ENCODE peak calls at places on chromosomes 16 and 17, in five cellular contexts. One of them, this sample, is unnamed.

GRCh38 chr16:82033006-82033405 is 2.0 kb upstream of the HSD17B2 start:
- DNase-seq in stomach: peak
- DNase-seq in tibial artery: no peak
- DNase-seq in HFF-Myc: no peak
- DNase-seq in DND-41: no peak
- DNase-seq in this sample: no peak

GRCh38 chr16:68737046-68737729 is at the start of gene CDH1:
- DNase-seq in HFF-Myc: no peak
- DNase-seq in stomach: peak
- DNase-seq in DND-41: no peak
- DNase-seq in tibial artery: no peak
- DNase-seq in this sample: no peak

GRCh38 chr16:84466692-84467091 is 37.8 kb downstream of the MEAK7 start:
- DNase-seq in tibial artery: no peak
- DNase-seq in stomach: no peak
- DNase-seq in DND-41: no peak
- DNase-seq in HFF-Myc: no peak
- DNase-seq in this sample: no peak

GRCh38 chr17:70181376-70181775 is 12.0 kb downstream of the KCNJ2 start:
- DNase-seq in HFF-Myc: no peak
- DNase-seq in stomach: no peak
- DNase-seq in DND-41: no peak
- DNase-seq in tibial artery: no peak
- DNase-seq in this sample: no peak

GRCh38 chr16:14111713-14112538 is 40.8 kb downstream of the MRTFB start:
- DNase-seq in tibial artery: no peak
- DNase-seq in stomach: peak
- DNase-seq in DND-41: peak
- DNase-seq in HFF-Myc: no peak
- DNase-seq in this sample: no peak

GRCh38 chr17:34236341-34236892 is 18.7 kb upstream of the CCL2 start:
- DNase-seq in HFF-Myc: no peak
- DNase-seq in stomach: no peak
- DNase-seq in DND-41: no peak
- DNase-seq in tibial artery: no peak
- DNase-seq in this sample: no peak

GRCh38 chr16:84520778-84521770 is 16.6 kb upstream of the MEAK7 start:
- DNase-seq in HFF-Myc: no peak
- DNase-seq in tibial artery: no peak
- DNase-seq in stomach: no peak
- DNase-seq in DND-41: no peak
- DNase-seq in this sample: no peak

GRCh38 chr16:3017806-3018506 is at the start of gene CLDN6:
- DNase-seq in tibial artery: no peak
- DNase-seq in stomach: no peak
- DNase-seq in HFF-Myc: no peak
- DNase-seq in DND-41: peak
- DNase-seq in this sample: no peak

GRCh38 chr17:48027322-48027981 is 10.1 kb downstream of the COPZ2 start:
- DNase-seq in HFF-Myc: no peak
- DNase-seq in tibial artery: no peak
- DNase-seq in stomach: no peak
- DNase-seq in DND-41: no peak
- DNase-seq in this sample: no peak

GRCh38 chr17:34300652-34301390 is 15.3 kb downstream of the CCL11 start:
- DNase-seq in DND-41: no peak
- DNase-seq in stomach: no peak
- DNase-seq in HFF-Myc: no peak
- DNase-seq in tibial artery: no peak
- DNase-seq in this sample: peak

GRCh38 chr16:68234188-68235104 is 1.5 kb downstream of the ESRP2 start:
- DNase-seq in HFF-Myc: peak
- DNase-seq in tibial artery: peak
- DNase-seq in stomach: peak
- DNase-seq in DND-41: no peak
- DNase-seq in this sample: no peak

GRCh38 chr16:29306201-29306600 is 100.3 kb downstream of the NPIPB11 start:
- DNase-seq in tibial artery: peak
- DNase-seq in DND-41: no peak
- DNase-seq in stomach: no peak
- DNase-seq in HFF-Myc: no peak
- DNase-seq in this sample: no peak

GRCh38 chr16:65254144-65254543 is 132.3 kb upstream of the CDH11 start:
- DNase-seq in tibial artery: no peak
- DNase-seq in DND-41: no peak
- DNase-seq in stomach: no peak
- DNase-seq in HFF-Myc: peak
- DNase-seq in this sample: no peak

GRCh38 chr17:28865946-28866752 is 11.3 kb downstream of the ERAL1 start:
- DNase-seq in HFF-Myc: no peak
- DNase-seq in tibial artery: no peak
- DNase-seq in stomach: no peak
- DNase-seq in DND-41: no peak
- DNase-seq in this sample: no peak

GRCh38 chr16:13077816-13078215 is 176.4 kb downstream of the SHISA9 start:
- DNase-seq in DND-41: no peak
- DNase-seq in stomach: no peak
- DNase-seq in tibial artery: no peak
- DNase-seq in HFF-Myc: no peak
- DNase-seq in this sample: no peak

GRCh38 chr17:48483471-48484131 is 47.2 kb downstream of the HOXB1 start:
- DNase-seq in tibial artery: no peak
- DNase-seq in HFF-Myc: peak
- DNase-seq in DND-41: peak
- DNase-seq in stomach: no peak
- DNase-seq in this sample: peak

GRCh38 chr16:203246-203645 is 23.0 kb downstream of the HBQ1 start:
- DNase-seq in tibial artery: no peak
- DNase-seq in stomach: no peak
- DNase-seq in HFF-Myc: no peak
- DNase-seq in DND-41: no peak
- DNase-seq in this sample: no peak

GRCh38 chr17:16922386-16923096 is 49.4 kb downstream of the TNFRSF13B start:
- DNase-seq in HFF-Myc: no peak
- DNase-seq in DND-41: no peak
- DNase-seq in stomach: no peak
- DNase-seq in tibial artery: no peak
- DNase-seq in this sample: no peak

GRCh38 chr16:2962334-2963073 is 1.6 kb upstream of the KREMEN2 start:
- DNase-seq in DND-41: no peak
- DNase-seq in stomach: no peak
- DNase-seq in tibial artery: no peak
- DNase-seq in HFF-Myc: no peak
- DNase-seq in this sample: no peak

GRCh38 chr16:1430759-1431496 is at the start of gene PERCC1:
- DNase-seq in HFF-Myc: no peak
- DNase-seq in tibial artery: no peak
- DNase-seq in stomach: peak
- DNase-seq in DND-41: no peak
- DNase-seq in this sample: no peak

GRCh38 chr17:73645050-73645871 is 1.0 kb upstream of the SDK2 start:
- DNase-seq in HFF-Myc: no peak
- DNase-seq in tibial artery: no peak
- DNase-seq in stomach: peak
- DNase-seq in DND-41: peak
- DNase-seq in this sample: no peak

GRCh38 chr16:50024684-50025543 is at the start of gene CNEP1R1:
- DNase-seq in tibial artery: peak
- DNase-seq in DND-41: peak
- DNase-seq in stomach: peak
- DNase-seq in HFF-Myc: peak
- DNase-seq in this sample: peak

GRCh38 chr17:76747716-76748360 is 9.9 kb downstream of the MFSD11 start:
- DNase-seq in tibial artery: no peak
- DNase-seq in stomach: no peak
- DNase-seq in DND-41: no peak
- DNase-seq in HFF-Myc: no peak
- DNase-seq in this sample: no peak

GRCh38 chr16:68356249-68356918 is 45.6 kb downstream of the PRMT7 start:
- DNase-seq in DND-41: peak
- DNase-seq in HFF-Myc: no peak
- DNase-seq in stomach: no peak
- DNase-seq in tibial artery: no peak
- DNase-seq in this sample: peak

GRCh38 chr17:36183001-36183810 is 6.8 kb upstream of the TBC1D3B start:
- DNase-seq in DND-41: no peak
- DNase-seq in HFF-Myc: no peak
- DNase-seq in stomach: peak
- DNase-seq in tibial artery: peak
- DNase-seq in this sample: no peak

GRCh38 chr17:43536236-43537088 is 9.7 kb downstream of the ETV4 start:
- DNase-seq in HFF-Myc: peak
- DNase-seq in stomach: no peak
- DNase-seq in tibial artery: no peak
- DNase-seq in DND-41: no peak
- DNase-seq in this sample: no peak

GRCh38 chr16:56307534-56307873 is 116.2 kb downstream of the GNAO1 start:
- DNase-seq in stomach: no peak
- DNase-seq in HFF-Myc: no peak
- DNase-seq in tibial artery: no peak
- DNase-seq in DND-41: no peak
- DNase-seq in this sample: no peak

GRCh38 chr17:73436966-73437365 is 125.2 kb upstream of the CDC42EP4 start:
- DNase-seq in stomach: no peak
- DNase-seq in tibial artery: no peak
- DNase-seq in DND-41: no peak
- DNase-seq in HFF-Myc: no peak
- DNase-seq in this sample: no peak

DNA sequence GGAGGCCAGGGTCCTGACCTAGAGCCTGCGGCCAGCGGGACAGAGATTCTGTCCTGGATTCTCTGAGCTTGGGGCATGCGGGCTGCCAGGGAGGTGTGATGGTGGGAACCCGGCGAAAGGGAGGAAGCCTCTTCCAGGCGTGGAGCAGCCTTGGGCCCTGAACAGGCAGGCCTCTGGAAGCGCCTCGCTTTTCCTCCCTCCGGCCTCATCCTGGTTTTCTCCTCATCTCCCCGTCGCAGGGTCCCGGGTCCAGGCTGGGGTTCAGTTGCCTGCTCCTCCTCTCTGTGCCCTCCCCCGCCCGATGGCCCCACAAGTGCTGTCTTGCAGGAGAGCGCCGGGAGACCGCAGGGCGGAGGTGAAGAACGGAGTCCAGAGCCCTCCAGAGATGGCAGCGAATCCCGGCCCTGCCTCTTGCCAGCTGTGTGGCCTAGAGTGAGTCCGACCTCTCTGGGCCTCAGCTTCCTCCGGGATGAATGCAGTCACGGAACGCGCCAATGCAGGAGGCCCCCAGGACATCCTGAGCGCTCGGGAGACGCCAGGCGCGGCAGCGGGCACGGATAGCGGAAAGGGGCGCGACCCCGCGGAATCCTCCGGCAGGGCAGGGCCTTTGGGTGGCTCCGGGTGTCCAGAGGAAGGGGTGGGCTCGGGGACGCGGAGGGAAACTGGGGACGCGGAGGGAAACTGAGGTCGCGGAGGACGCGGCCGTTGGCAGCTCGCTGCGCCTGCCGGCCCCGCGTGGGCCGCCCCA is 553 bp upstream of the RAB11FIP4 start:
- DNase-seq in stomach: peak
- DNase-seq in HFF-Myc: no peak
- DNase-seq in tibial artery: peak
- DNase-seq in DND-41: no peak
- DNase-seq in this sample: no peak
- H3K4me3 ChIP-seq in stomach: peak
- H3K4me3 ChIP-seq in HFF-Myc: peak
- H3K4me3 ChIP-seq in tibial artery: peak
- H3K4me3 ChIP-seq in DND-41: no peak
- H3K4me3 ChIP-seq in this sample: no peak

GRCh38 chr16:9570521-9570920 is 479.1 kb downstream of the HAPSTR1 start:
- DNase-seq in stomach: no peak
- DNase-seq in tibial artery: no peak
- DNase-seq in DND-41: no peak
- DNase-seq in HFF-Myc: no peak
- DNase-seq in this sample: no peak

GRCh38 chr16:9566099-9566498 is 474.7 kb downstream of the HAPSTR1 start:
- DNase-seq in stomach: no peak
- DNase-seq in DND-41: no peak
- DNase-seq in HFF-Myc: no peak
- DNase-seq in tibial artery: no peak
- DNase-seq in this sample: no peak

DNA sequence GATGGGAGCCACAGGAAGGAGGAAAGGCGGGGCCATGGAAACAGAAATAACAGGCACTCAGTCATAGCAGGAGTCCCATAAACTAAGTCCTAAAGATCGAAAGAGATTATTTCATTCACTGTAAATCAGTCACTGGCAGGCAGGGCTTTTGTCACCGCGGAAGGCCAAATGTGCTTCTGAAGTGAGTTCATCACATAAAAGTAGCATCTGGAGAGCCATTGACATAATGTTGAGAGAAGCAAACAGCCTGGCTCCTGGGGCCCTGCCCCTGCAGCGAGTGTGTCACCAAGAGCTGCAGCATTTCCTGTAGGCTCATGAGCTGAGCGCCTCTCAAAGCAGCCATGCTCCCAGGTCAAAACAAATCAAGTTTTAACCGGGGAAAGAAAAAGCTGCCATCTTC is 476.2 kb downstream of the HAPSTR1 start:
- DNase-seq in stomach: no peak
- DNase-seq in tibial artery: no peak
- DNase-seq in DND-41: no peak
- DNase-seq in HFF-Myc: no peak
- DNase-seq in this sample: no peak
- TF ChIP-seq CTCF in stomach: no peak
- TF ChIP-seq CTCF in tibial artery: no peak
- TF ChIP-seq CTCF in DND-41: no peak
- TF ChIP-seq CTCF in HFF-Myc: no peak
- TF ChIP-seq CTCF in this sample: no peak

GRCh38 chr17:3993493-3994220 is 29.4 kb upstream of the ATP2A3 start:
- DNase-seq in stomach: no peak
- DNase-seq in tibial artery: peak
- DNase-seq in DND-41: no peak
- DNase-seq in HFF-Myc: no peak
- DNase-seq in this sample: peak
- H3K4me3 ChIP-seq in stomach: no peak
- H3K4me3 ChIP-seq in tibial artery: no peak
- H3K4me3 ChIP-seq in DND-41: no peak
- H3K4me3 ChIP-seq in HFF-Myc: no peak
- H3K4me3 ChIP-seq in this sample: no peak

DNA sequence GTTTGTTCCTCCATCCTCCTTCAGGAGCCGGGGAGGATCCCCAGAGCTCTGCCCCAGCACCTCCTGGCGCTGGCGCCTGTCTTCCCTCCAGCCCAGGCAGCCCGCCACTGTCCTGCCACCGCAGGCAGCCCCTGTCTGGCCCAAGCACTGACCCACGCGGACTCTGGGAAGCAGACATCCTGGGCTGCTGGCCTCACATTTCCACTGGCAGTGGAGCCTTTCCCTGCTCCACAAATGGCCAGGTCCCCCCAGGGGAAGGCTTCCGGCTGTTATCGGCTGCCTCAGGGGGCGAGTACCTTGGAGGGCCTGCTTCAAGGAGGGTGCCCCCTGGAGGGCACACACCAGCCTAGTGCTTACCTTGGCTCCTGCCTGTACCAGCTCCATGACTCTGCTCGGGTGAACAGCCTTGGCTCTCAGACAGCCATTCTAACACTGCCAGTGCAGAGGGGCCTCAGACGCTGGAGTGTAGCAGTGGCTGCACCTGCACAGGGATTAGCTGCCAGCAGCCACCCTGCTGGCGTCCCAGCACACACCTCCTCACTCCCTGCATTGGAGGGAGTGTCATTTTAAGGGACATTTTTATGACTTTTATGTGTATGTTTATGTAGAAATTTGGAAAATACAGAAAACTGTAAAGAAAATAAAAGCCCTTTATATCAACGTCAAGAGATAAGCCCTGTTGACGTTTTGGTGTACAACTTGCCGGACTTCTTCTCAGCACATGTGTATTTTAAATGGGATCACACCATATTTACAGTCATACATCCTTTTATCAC is 21.0 kb downstream of the ACE start:
- DNase-seq in tibial artery: no peak
- DNase-seq in DND-41: peak
- DNase-seq in HFF-Myc: no peak
- DNase-seq in stomach: no peak
- DNase-seq in this sample: no peak
- TF ChIP-seq CTCF in tibial artery: no peak
- TF ChIP-seq CTCF in DND-41: peak
- TF ChIP-seq CTCF in HFF-Myc: no peak
- TF ChIP-seq CTCF in stomach: no peak
- TF ChIP-seq CTCF in this sample: peak